ENCODE peak calls at places on chromosomes 11 and 22, in five cellular contexts. R, M, I, H and E are unnamed samples.

GRCh38 chr11:115330693-115331482 is 173.3 kb downstream of the CADM1 start:
- DNase-seq in R (no peak), M (no peak), I (no peak), H (no peak), E (no peak)

GRCh38 chr22:41899110-41899509 is 15.8 kb downstream of the SHISA8 start:
- DNase-seq in R (no peak), M (no peak), I (no peak), H (no peak), E (no peak)

GRCh38 chr11:128888034-128888985 is 2.8 kb upstream of the KCNJ5 start:
- DNase-seq in R (no peak), M (no peak), I (no peak), H (peak; percentile 93), E (peak; percentile 59)

GRCh38 chr11:87299041-87299481 is 261.3 kb downstream of the TMEM135 start:
- DNase-seq in R (no peak), M (peak; percentile 19), I (no peak), H (peak; percentile 75), E (no peak)

GRCh38 chr11:69014084-69014935 is 1.3 kb upstream of the MRGPRF start:
- DNase-seq in R (peak; percentile 82), M (peak; percentile 87), I (peak; percentile 50), H (no peak), E (peak; percentile 61)

GRCh38 chr11:11871991-11872401 is 30.2 kb downstream of the USP47 start:
- DNase-seq in R (no peak), M (no peak), I (no peak), H (peak; percentile 71), E (no peak)

GRCh38 chr11:15645201-15645600 is 530.5 kb downstream of the INSC start:
- DNase-seq in R (no peak), M (no peak), I (no peak), H (no peak), E (no peak)

GRCh38 chr11:5690216-5690615 is 626 bp downstream of the TRIM22 start:
- DNase-seq in R (peak; percentile 40), M (peak; percentile 12), I (no peak), H (peak; percentile 15), E (no peak)

GRCh38 chr22:23389271-23390071 is 190.6 kb downstream of the IGLL1 start:
- DNase-seq in R (no peak), M (no peak), I (no peak), H (peak; percentile 63), E (no peak)

GRCh38 chr11:133945087-133945974 is 11.4 kb downstream of the IGSF9B start:
- DNase-seq in R (peak; percentile 14), M (no peak), I (no peak), H (no peak), E (no peak)

GRCh38 chr11:62546937-62547625 is 475 bp upstream of the AHNAK start:
- DNase-seq in R (peak; percentile 49), M (peak; percentile 79), I (no peak), H (peak; percentile 76), E (no peak)

GRCh38 chr11:113345978-113346377 is 31.6 kb downstream of the TTC12 start:
- DNase-seq in R (peak; percentile 73), M (peak; percentile 42), I (no peak), H (no peak), E (no peak)

GRCh38 chr11:44191322-44192014 is 96.0 kb downstream of the EXT2 start:
- DNase-seq in R (no peak), M (no peak), I (no peak), H (no peak), E (no peak)

GRCh38 chr11:134040386-134041297 is 28.2 kb upstream of the JAM3 start:
- DNase-seq in R (peak; percentile 90), M (peak; percentile 98), I (no peak), H (no peak), E (no peak)

GRCh38 chr22:40050258-40050657 is 55.5 kb downstream of the FAM83F start:
- DNase-seq in R (no peak), M (no peak), I (no peak), H (no peak), E (no peak)

GRCh38 chr22:44824271-44824670 is 71.9 kb downstream of the ARHGAP8 start:
- DNase-seq in R (no peak), M (no peak), I (no peak), H (no peak), E (no peak)

GRCh38 chr22:17402304-17402703 is 33.0 kb downstream of the CECR2 start:
- DNase-seq in R (no peak), M (no peak), I (no peak), H (no peak), E (no peak)

GRCh38 chr11:119366690-119367620 is 14.5 kb downstream of the USP2 start:
- DNase-seq in R (no peak), M (no peak), I (no peak), H (no peak), E (no peak)

GRCh38 chr11:108224908-108225786 is 2.3 kb downstream of the ATM start:
- DNase-seq in R (no peak), M (no peak), I (no peak), H (no peak), E (no peak)

GRCh38 chr11:95150977-95151684 is 61.5 kb downstream of the ENDOD1 start:
- DNase-seq in R (peak; percentile 78), M (peak; percentile 92), I (peak; percentile 96), H (peak; percentile 96), E (peak; percentile 91)

GRCh38 chr11:75014129-75014528 is 25.4 kb downstream of the NEU3 start:
- DNase-seq in R (peak; percentile 95), M (peak; percentile 51), I (no peak), H (peak; percentile 10), E (no peak)

GRCh38 chr11:117037279-117037951 is 60.8 kb downstream of the SIK3 start:
- DNase-seq in R (no peak), M (peak; percentile 39), I (no peak), H (peak; percentile 45), E (no peak)

GRCh38 chr11:6584528-6584927 is 18.9 kb downstream of the RRP8 start:
- DNase-seq in R (no peak), M (no peak), I (no peak), H (no peak), E (no peak)

DNA sequence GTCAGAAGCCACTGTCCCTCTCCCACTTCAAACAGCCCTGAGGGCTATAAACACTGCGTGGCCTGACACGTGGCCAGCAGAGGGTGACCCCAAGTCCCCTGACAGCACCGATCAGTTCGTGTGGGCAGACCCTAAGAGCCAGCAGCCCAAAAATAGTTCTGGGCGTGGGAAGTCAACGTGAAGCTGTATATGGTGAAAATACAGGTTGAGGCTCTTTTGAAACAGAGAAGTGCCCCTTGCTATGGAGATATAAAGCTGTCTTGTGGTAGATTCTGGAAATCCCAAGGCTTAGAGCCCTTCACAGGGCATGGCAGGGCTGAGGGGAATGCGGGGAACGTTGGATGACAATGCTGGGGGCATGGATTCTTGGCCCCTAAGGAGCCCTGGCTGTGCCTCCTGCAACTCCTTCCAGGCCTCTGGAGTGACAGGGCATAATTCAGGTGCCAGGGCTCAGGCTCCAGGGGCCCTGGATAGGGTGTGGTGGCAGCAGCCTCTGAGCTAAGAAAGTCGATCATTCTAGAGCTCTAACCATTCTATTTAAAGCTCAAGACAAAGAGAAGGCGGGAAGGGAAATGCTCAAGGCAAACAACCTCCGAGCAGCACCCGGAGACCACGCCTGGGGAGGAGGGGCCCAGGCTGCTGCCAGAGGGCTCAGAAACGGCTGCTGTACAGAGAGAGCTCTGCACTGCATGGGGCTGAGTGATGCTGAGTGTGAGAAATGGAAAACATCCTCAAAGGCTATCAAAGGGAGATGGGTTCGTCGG is 60.4 kb upstream of the CD5 start:
- DNase-seq in R (no peak), M (no peak), I (peak; percentile 62), H (peak; percentile 59), E (peak; percentile 21)
- H4K8ac ChIP-seq in R (no peak overlapping the region), M (no peak overlapping the region), I (no peak overlapping the region), H (no peak overlapping the region), E (no peak overlapping the region)

GRCh38 chr22:37353839-37354238 is 71.5 kb downstream of the CYTH4 start:
- DNase-seq in R (no peak), M (no peak), I (no peak), H (no peak), E (no peak)

GRCh38 chr22:37354271-37355069 is 72.2 kb downstream of the CYTH4 start:
- DNase-seq in R (no peak), M (no peak), I (no peak), H (no peak), E (no peak)

GRCh38 chr22:37356922-37357321 is 70.4 kb downstream of the ELFN2 start:
- DNase-seq in R (no peak), M (no peak), I (no peak), H (no peak), E (no peak)

GRCh38 chr22:37357471-37357870 is 69.8 kb downstream of the ELFN2 start:
- DNase-seq in R (no peak), M (no peak), I (no peak), H (no peak), E (no peak)

DNA sequence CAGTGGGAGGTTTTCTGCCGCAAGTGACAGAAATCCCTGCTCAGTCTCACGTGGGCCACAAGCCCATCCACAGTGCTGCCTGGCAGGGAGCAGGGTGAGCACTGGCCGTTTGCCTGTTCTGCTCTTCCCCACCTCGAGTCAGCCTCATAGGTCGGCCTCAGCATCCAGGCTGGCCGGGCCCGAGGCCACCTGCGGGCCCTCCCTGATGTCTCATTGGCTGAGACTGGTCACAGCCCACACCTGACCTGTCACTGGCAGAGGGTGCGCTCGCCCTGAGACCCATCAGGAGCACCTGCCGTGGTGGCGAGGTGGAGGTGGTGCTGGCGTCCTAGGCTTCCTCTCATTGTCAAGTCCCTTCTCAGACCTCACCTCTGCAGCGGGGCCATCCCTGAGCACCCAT is 72.1 kb downstream of the ELFN2 start:
- DNase-seq in R (no peak), M (no peak), I (no peak), H (no peak), E (no peak)
- H4K8ac ChIP-seq in R (no peak overlapping the region), M (peak overlapping the region; percentile 33), I (no peak overlapping the region), H (no peak overlapping the region), E (no peak overlapping the region)

DNA sequence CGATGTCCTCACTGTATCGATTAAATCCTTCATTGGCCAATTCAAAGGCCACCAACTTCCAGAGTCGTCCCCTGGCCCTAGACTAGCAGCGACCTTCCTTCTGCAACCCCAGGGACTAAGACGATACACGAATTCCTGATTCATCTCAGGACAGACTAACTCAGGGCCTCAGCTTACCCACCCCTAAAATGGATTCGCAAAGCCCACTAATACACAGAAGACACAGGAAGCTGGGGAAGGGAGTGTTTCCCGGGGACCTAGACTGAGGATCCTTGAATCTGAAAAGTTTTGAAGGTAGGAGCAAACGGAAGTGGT is 509 bp downstream of the LAMTOR1 start:
- DNase-seq in R (no peak), M (no peak), I (no peak), H (no peak), E (no peak)
- H4K8ac ChIP-seq in R (peak overlapping the region; percentile 89), M (peak overlapping the region; percentile 99), I (no peak overlapping the region), H (peak overlapping the region; percentile 59), E (peak overlapping the region; percentile 88)

DNA sequence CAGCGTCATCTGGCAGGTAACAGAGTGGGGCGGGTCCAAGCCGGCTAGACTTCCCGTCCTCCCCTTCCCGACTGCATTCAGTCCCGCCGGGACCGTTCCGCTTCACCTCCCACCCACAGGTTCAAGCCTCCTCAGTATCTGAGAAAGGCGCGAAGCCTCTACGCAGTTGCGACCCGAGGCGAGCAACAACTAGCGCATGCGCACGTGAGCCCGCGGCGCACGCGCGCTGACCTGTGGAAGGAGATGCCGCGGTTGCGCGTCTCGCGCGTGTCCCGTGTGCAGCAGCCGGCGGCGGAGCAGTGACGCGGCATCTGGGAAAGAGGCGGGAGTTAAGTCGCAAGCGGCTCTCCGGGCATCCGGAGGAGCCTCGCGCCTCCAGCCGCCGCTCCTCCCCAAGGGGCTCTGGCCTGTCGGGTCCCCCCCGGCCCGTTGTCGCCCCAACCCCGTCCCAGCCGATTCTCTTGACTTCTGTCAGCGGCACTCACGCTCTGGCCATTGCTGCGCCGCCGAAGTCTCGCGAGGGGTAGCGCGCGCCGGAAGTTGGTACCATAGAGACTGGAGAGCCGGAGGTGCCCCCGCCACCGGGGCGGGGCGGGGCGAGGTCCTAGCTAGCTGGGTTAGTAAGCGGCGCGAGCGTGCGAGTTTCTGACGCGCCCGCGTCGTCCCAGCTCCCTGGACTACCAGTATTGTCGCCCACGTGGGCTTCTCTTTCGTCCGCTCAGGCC is at the start of gene THAP7:
- DNase-seq in R (peak; percentile 93), M (peak; percentile 98), I (peak; percentile 95), H (peak; percentile 97), E (peak; percentile 65)
- H4K8ac ChIP-seq in R (peak within 1 kb of the TSS; percentile 97), M (peak within 1 kb of the TSS; percentile 98), I (no peak within 1 kb of the TSS), H (no peak within 1 kb of the TSS), E (peak within 1 kb of the TSS; percentile 92)